ENCODE peak calls at places on chromosome 13, in six cellular contexts. U, Q, N, E, T and D are unnamed samples.

GRCh38 chr13:79626924-79627323 is 146.0 kb downstream of the NDFIP2 start:
- DNase-seq in Q (no peak), N (no peak), E (no peak), U (no peak), T (no peak), D (no peak)

GRCh38 chr13:94896238-94896637 is 183.9 kb upstream of the SOX21 start:
- DNase-seq in N (no peak), U (no peak), Q (no peak), E (no peak), T (no peak), D (no peak)

GRCh38 chr13:42084722-42085121 is 36.3 kb downstream of the DGKH start:
- DNase-seq in E (no peak), T (no peak), N (no peak), U (no peak), Q (no peak), D (no peak)

GRCh38 chr13:47005761-47006414 is 109.0 kb upstream of the HTR2A start:
- DNase-seq in U (no peak), E (no peak), Q (no peak), T (peak; percentile 17), N (no peak), D (no peak)

GRCh38 chr13:30049692-30050091 is 199.3 kb upstream of the UBL3 start:
- DNase-seq in U (no peak), E (no peak), N (no peak), Q (no peak), T (no peak), D (no peak)

GRCh38 chr13:45340422-45341033 is 455 bp downstream of the TPT1 start:
- DNase-seq in E (peak; percentile 74), N (peak; percentile 63), T (peak; percentile 93), U (peak; percentile 66), Q (peak; percentile 92), D (peak; percentile 88)

GRCh38 chr13:35785563-35786327 is 309.3 kb upstream of the MAB21L1 start:
- DNase-seq in Q (no peak), T (no peak), E (no peak), N (no peak), U (no peak), D (no peak)

GRCh38 chr13:97978661-97979450 is 25.4 kb downstream of the IPO5 start:
- DNase-seq in N (no peak), U (no peak), E (no peak), T (peak; percentile 83), Q (no peak), D (no peak)

GRCh38 chr13:76638882-76639281 is 247.3 kb downstream of the KCTD12 start:
- DNase-seq in E (no peak), U (no peak), T (peak; percentile 5), Q (no peak), N (no peak), D (no peak)

GRCh38 chr13:50124536-50125305 is 109.5 kb downstream of the KCNRG start:
- DNase-seq in U (peak; percentile 85), N (no peak), Q (peak; percentile 95), E (no peak), T (peak; percentile 46), D (peak; percentile 97)

GRCh38 chr13:98285317-98285716 is 108.2 kb upstream of the RNF113B start:
- DNase-seq in T (peak; percentile 17), N (peak; percentile 48), E (no peak), Q (no peak), U (no peak), D (no peak)

GRCh38 chr13:85091835-85092234 is 707.4 kb downstream of the SLITRK6 start:
- DNase-seq in U (no peak), N (no peak), E (no peak), T (no peak), Q (no peak), D (no peak)

GRCh38 chr13:39692650-39693438 is 37.4 kb downstream of the COG6 start:
- DNase-seq in U (no peak), T (peak; percentile 27), Q (no peak), N (no peak), E (no peak), D (no peak)

GRCh38 chr13:40546047-40546446 is 120.4 kb downstream of the FOXO1 start:
- DNase-seq in E (no peak), U (no peak), Q (no peak), N (no peak), T (no peak), D (no peak)